ENCODE peak calls at places on chromosomes 12 and 14, in four cellular contexts. E, A, V and L are unnamed samples.

GRCh38 chr14:53247596-53248370 is 94.7 kb upstream of the DDHD1 start:
- DNase-seq in V (no peak), E (no peak), A (no peak), L (no peak)

GRCh38 chr12:107379852-107380567 is 286.7 kb upstream of the CRY1 start:
- DNase-seq in V (no peak), E (no peak), A (no peak), L (no peak)

GRCh38 chr12:131123817-131124216 is 170.1 kb downstream of the ADGRD1 start:
- DNase-seq in V (no peak), A (no peak), E (no peak), L (peak; percentile 23)

GRCh38 chr14:103149351-103149750 is 26.1 kb downstream of the TNFAIP2 start:
- DNase-seq in E (peak; percentile 3), A (no peak), V (no peak), L (no peak)

GRCh38 chr12:49890096-49890461 is 13.6 kb downstream of the FAIM2 start:
- DNase-seq in E (no peak), A (no peak), V (no peak), L (no peak)

GRCh38 chr12:103626498-103626897 is 39.4 kb downstream of the STAB2 start:
- DNase-seq in V (peak; percentile 77), A (no peak), E (no peak), L (peak; percentile 82)

GRCh38 chr12:42281281-42281680 is 43.2 kb upstream of the YAF2 start:
- DNase-seq in V (no peak), A (no peak), E (no peak), L (no peak)

GRCh38 chr12:132570635-132571034 is 39.7 kb downstream of the LRCOL1 start:
- DNase-seq in A (no peak), V (no peak), E (no peak), L (no peak)

GRCh38 chr14:55332654-55333570 is 61.7 kb downstream of the FBXO34 start:
- DNase-seq in A (no peak), E (no peak), V (no peak), L (no peak)

GRCh38 chr12:52818376-52818775 is 4.5 kb upstream of the KRT4 start:
- DNase-seq in V (no peak), A (no peak), E (no peak), L (no peak)

GRCh38 chr14:71645656-71646055 is 286.6 kb upstream of the RGS6 start:
- DNase-seq in E (no peak), A (no peak), V (no peak), L (no peak)

GRCh38 chr12:79662046-79662811 is 28.5 kb downstream of the PAWR start:
- DNase-seq in V (no peak), A (no peak), E (no peak), L (no peak)

GRCh38 chr12:84561362-84561761 is 351.2 kb downstream of the SLC6A15 start:
- DNase-seq in V (no peak), A (no peak), E (no peak), L (no peak)

GRCh38 chr14:86915416-86915815 is 1077.6 kb downstream of the GALC start:
- DNase-seq in V (no peak), E (no peak), A (no peak), L (no peak)

GRCh38 chr14:88546621-88547385 is 8.0 kb downstream of the PTPN21 start:
- DNase-seq in A (no peak), V (no peak), E (no peak), L (no peak)

GRCh38 chr12:124727244-124727673 is 136.4 kb downstream of the SCARB1 start:
- DNase-seq in V (peak; percentile 88), A (no peak), E (peak; percentile 85), L (no peak)

GRCh38 chr12:132146772-132147422 is 2.6 kb downstream of the NOC4L start:
- DNase-seq in V (no peak), A (no peak), E (no peak), L (no peak)

GRCh38 chr12:58105225-58106119 is 164.1 kb downstream of the ATP23 start:
- DNase-seq in E (no peak), V (no peak), A (no peak), L (no peak)

GRCh38 chr14:99185436-99186068 is 86.4 kb downstream of the BCL11B start:
- DNase-seq in A (no peak), E (no peak), V (no peak), L (no peak)

GRCh38 chr14:64137657-64138290 is 156.4 kb downstream of the ESR2 start:
- DNase-seq in A (no peak), E (no peak), V (no peak), L (no peak)

GRCh38 chr14:96145116-96145864 is 59.3 kb upstream of the BDKRB2 start:
- DNase-seq in V (no peak), A (no peak), E (no peak), L (no peak)

GRCh38 chr12:12403264-12404248 is 46.7 kb downstream of the BORCS5 start:
- DNase-seq in E (peak; percentile 28), V (no peak), A (no peak), L (no peak)

GRCh38 chr14:97277711-97278110 is 480.5 kb downstream of the VRK1 start:
- DNase-seq in A (no peak), V (no peak), E (no peak), L (no peak)

GRCh38 chr12:50174971-50175715 is 8.0 kb upstream of the CERS5 start:
- DNase-seq in E (no peak), V (no peak), A (peak; percentile 53), L (no peak)

GRCh38 chr12:45165284-45165683 is 50.6 kb upstream of the ANO6 start:
- DNase-seq in V (no peak), A (no peak), E (no peak), L (no peak)

GRCh38 chr12:27580561-27581330 is 56.7 kb downstream of the PPFIBP1 start:
- DNase-seq in V (no peak), E (no peak), A (no peak), L (no peak)

GRCh38 chr14:100374891-100375272 is 51.7 kb downstream of the SLC25A47 start:
- DNase-seq in A (no peak), V (no peak), E (no peak), L (no peak)

GRCh38 chr12:15691372-15691771 is 97.8 kb downstream of the EPS8 start:
- DNase-seq in A (no peak), V (no peak), E (no peak), L (no peak)

GRCh38 chr12:12715459-12716150 is 1.6 kb upstream of the CDKN1B start:
- DNase-seq in V (no peak), A (no peak), E (no peak), L (no peak)

GRCh38 chr14:76997257-76997970 is 31.1 kb downstream of the IRF2BPL start:
- DNase-seq in V (no peak), A (no peak), E (no peak), L (no peak)

GRCh38 chr14:73997944-73998451 is 21.1 kb downstream of the ENTPD5 start:
- DNase-seq in A (no peak), V (no peak), E (no peak), L (no peak)

GRCh38 chr14:98229676-98230366 is 1042.2 kb downstream of the BCL11B start:
- DNase-seq in E (no peak), V (no peak), A (no peak), L (no peak)

GRCh38 chr14:71600309-71600708 is 331.9 kb upstream of the RGS6 start:
- DNase-seq in A (no peak), E (no peak), V (no peak), L (no peak)

GRCh38 chr14:52413729-52414453 is 99.8 kb downstream of the PTGER2 start:
- DNase-seq in E (no peak), V (no peak), A (no peak), L (no peak)

GRCh38 chr12:43278268-43278832 is 273.7 kb downstream of the ADAMTS20 start:
- DNase-seq in E (no peak), V (no peak), A (no peak), L (no peak)

DNA sequence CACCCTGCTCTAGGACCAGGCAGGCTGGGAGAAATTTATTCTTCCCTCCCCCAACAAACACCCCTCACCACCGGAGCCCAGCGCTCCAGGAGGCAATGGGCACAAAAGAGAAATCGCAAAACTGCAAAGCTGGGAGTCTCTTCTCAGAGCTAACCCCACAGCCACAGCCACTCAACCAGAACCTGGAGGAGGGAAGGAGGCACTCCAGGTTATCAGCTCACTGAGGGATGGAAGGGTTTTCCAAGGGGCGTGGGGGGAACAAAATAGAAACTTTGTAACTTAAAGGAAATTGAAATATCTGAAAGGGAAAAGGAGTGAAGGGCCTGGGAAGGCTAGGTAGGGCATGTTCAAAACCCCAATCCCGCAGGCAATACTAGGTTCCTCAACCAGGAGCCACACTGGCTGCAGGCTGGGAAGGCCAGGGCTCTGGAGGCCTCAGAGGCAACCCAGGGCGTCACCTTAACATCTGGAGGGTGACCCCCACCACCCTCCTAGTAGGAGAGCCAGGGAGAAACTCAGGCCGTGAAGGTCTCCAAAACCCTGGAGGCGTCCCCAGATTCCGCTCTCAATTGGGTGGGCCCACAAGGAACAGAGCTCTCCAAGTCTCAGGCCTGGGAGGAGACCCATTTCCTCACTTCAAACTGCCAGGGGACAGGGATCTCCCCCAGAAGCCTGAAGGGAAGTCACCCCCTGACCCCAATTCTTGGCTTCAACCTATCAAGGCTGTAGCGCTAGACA is 3.2 kb downstream of the KDM2B start:
- DNase-seq in A (no peak), V (no peak), E (no peak), L (no peak)
- H3K4me3 ChIP-seq in A (no peak overlapping the region), V (peak overlapping the region; percentile 82), E (no peak overlapping the region), L (peak overlapping the region; percentile 74)

GRCh38 chr12:4830568-4830967 is 79.1 kb upstream of the KCNA1 start:
- DNase-seq in A (no peak), V (no peak), E (no peak), L (no peak)
- H3K4me3 ChIP-seq in A (no peak overlapping the region), V (no peak overlapping the region), E (no peak overlapping the region), L (no peak overlapping the region)

GRCh38 chr14:92552066-92552465 is 38.5 kb downstream of the RIN3 start:
- DNase-seq in E (peak; percentile 50), V (no peak), A (no peak), L (no peak)
- H3K4me3 ChIP-seq in E (no peak overlapping the region), V (no peak overlapping the region), A (no peak overlapping the region), L (no peak overlapping the region)

GRCh38 chr12:5770727-5771126 is 174.3 kb downstream of the ANO2 start:
- DNase-seq in V (no peak), E (no peak), A (no peak), L (no peak)

GRCh38 chr12:5773550-5773949 is 171.5 kb downstream of the ANO2 start:
- DNase-seq in V (no peak), E (no peak), A (no peak), L (no peak)

GRCh38 chr12:5768171-5768879 is 176.7 kb downstream of the ANO2 start:
- DNase-seq in A (no peak), V (no peak), E (peak; percentile 42), L (no peak)

DNA sequence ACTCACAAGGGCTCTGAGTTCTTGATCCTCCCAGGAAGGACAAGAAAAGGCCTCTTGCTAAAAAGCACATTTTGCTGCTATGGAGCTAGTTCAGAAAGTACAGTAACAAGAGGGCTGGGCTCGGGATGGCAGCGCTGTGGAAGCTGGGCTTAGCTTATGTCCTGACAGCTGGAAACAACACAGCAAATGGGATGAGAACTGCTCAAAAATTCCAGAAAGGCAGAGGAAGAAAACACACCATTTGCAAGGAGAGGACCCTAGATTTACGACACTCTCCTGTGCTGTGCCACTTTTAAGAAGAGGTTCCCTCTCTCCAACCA is 176.2 kb downstream of the ANO2 start:
- DNase-seq in A (no peak), E (no peak), V (no peak), L (no peak)
- H3K4me3 ChIP-seq in A (no peak overlapping the region), E (no peak overlapping the region), V (no peak overlapping the region), L (no peak overlapping the region)